ENCODE peak calls at places on chromosomes 2 and 18, in ten cellular contexts. Y, A, G, H, V, Z, E, I, J and D are unnamed samples.
A peak's percentile ranks its signal among the peaks of the same experiment; 100 is the strongest.

GRCh38 chr18:51153659-51154371 is 43.7 kb downstream of the MEX3C start:
- DNase-seq in Y (peak; percentile 75), A (no peak), G (peak; percentile 62), H (no peak), V (no peak), Z (peak; percentile 79), E (no peak), I (peak; percentile 35), J (no peak), D (no peak)

GRCh38 chr18:26655010-26655613 is 106.8 kb upstream of the KCTD1 start:
- DNase-seq in Y (no peak), A (no peak), G (no peak), H (no peak), V (no peak), Z (no peak), E (no peak), I (no peak), J (no peak), D (no peak)

GRCh38 chr2:147715807-147716206 is 129.0 kb upstream of the ACVR2A start:
- DNase-seq in Y (no peak), A (no peak), G (peak; percentile 19), H (no peak), V (no peak), Z (no peak), E (no peak), I (no peak), J (no peak), D (no peak)

GRCh38 chr2:167451496-167452289 is 563.4 kb downstream of the XIRP2 start:
- DNase-seq in Y (no peak), A (no peak), G (no peak), H (no peak), V (no peak), Z (no peak), E (no peak), I (no peak), J (no peak), D (no peak)

GRCh38 chr2:10982931-10983701 is 71.4 kb downstream of the KCNF1 start:
- DNase-seq in Y (peak; percentile 70), A (peak; percentile 80), G (no peak), H (no peak), V (peak; percentile 41), Z (peak; percentile 25), E (no peak), I (no peak), J (no peak), D (no peak)

GRCh38 chr2:35973132-35973736 is 382.3 kb upstream of the CRIM1 start:
- DNase-seq in Y (no peak), A (no peak), G (no peak), H (no peak), V (no peak), Z (no peak), E (no peak), I (peak; percentile 14), J (peak; percentile 46), D (no peak)

GRCh38 chr2:241867776-241868420 is 1.6 kb upstream of the RTP5 start:
- DNase-seq in Y (peak; percentile 49), A (no peak), G (no peak), H (no peak), V (no peak), Z (no peak), E (no peak), I (peak; percentile 42), J (no peak), D (peak; percentile 44)

GRCh38 chr2:26630669-26631360 is 10.4 kb downstream of the CIB4 start:
- DNase-seq in Y (no peak), A (no peak), G (no peak), H (no peak), V (no peak), Z (no peak), E (no peak), I (no peak), J (peak; percentile 86), D (no peak)

GRCh38 chr2:20012282-20013060 is at the start of gene MATN3:
- DNase-seq in Y (peak; percentile 91), A (peak; percentile 70), G (no peak), H (no peak), V (peak; percentile 64), Z (peak; percentile 46), E (peak; percentile 41), I (peak; percentile 84), J (peak; percentile 68), D (peak; percentile 63)

GRCh38 chr2:159801925-159802324 is 3.9 kb upstream of the CD302 start:
- DNase-seq in Y (no peak), A (no peak), G (no peak), H (no peak), V (no peak), Z (no peak), E (no peak), I (no peak), J (no peak), D (no peak)

GRCh38 chr2:144834363-144834762 is 314.4 kb upstream of the ZEB2 start:
- DNase-seq in Y (no peak), A (no peak), G (no peak), H (no peak), V (no peak), Z (no peak), E (peak; percentile 21), I (no peak), J (no peak), D (no peak)

GRCh38 chr2:231563378-231563961 is 29.2 kb upstream of the TEX44 start:
- DNase-seq in Y (no peak), A (peak; percentile 77), G (no peak), H (peak; percentile 73), V (no peak), Z (peak; percentile 38), E (peak; percentile 78), I (peak; percentile 88), J (peak; percentile 34), D (peak; percentile 33)

GRCh38 chr2:23235292-23235691 is 149.7 kb upstream of the KLHL29 start:
- DNase-seq in Y (no peak), A (no peak), G (no peak), H (no peak), V (no peak), Z (no peak), E (no peak), I (no peak), J (no peak), D (no peak)

GRCh38 chr2:181628590-181629585 is 28.0 kb downstream of the CERKL start:
- DNase-seq in Y (no peak), A (no peak), G (no peak), H (no peak), V (no peak), Z (no peak), E (no peak), I (peak; percentile 13), J (no peak), D (no peak)

DNA sequence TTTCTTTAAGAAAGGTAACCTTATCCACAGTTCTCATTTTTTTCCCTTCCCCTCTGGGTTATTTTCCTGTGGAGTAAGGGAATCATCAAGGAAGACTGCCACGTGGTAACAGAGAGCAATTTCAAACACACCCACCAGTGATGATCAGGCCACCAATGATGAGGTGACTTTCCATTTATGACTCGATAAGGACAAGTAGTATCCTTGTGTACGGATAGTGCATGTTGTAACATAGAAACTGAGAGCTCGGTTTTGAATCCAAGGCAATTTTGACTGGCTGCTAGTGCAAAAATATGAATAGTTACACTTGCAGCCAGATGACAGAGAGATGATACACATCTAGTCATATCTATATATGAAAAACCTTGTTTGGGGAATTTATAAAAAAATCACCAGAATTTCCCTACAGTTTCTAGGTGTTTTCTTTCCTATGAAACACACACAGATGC is 143.6 kb upstream of the TCF4 start:
- DNase-seq in Y (no peak), A (no peak), G (no peak), H (no peak), V (no peak), Z (no peak), E (peak; percentile 63), I (no peak), J (no peak), D (no peak)
- H3K4me1 ChIP-seq in Y (no peaks in the 10 kb centered on the region), A (no peaks in the 10 kb centered on the region), G (no peaks in the 10 kb centered on the region), H (no peaks in the 10 kb centered on the region), V (no peaks in the 10 kb centered on the region), Z (no peaks in the 10 kb centered on the region), E (no peaks in the 10 kb centered on the region), I (no peaks in the 10 kb centered on the region), J (no peaks in the 10 kb centered on the region), D (no peaks in the 10 kb centered on the region)

DNA sequence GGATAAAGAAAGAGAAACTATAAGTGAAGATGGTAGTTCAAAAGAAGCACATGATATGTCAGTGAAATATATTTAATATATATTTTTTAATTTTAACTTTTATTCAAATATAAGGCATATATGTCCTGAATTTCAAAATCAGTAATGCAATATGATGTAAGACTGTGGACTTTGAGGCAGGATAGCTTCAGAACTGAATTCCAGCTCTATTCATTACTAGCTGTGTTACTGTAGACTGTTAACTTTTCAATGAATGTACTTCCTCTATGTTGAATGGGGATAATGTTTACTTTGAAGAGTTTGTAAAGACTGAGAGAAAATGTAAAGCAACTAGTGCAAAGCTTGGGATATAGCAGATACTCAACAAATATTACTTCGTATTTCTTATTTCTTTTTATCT is 112.6 kb downstream of the PMS1 start:
- DNase-seq in Y (no peak), A (no peak), G (no peak), H (no peak), V (no peak), Z (no peak), E (no peak), I (no peak), J (peak; percentile 52), D (no peak)
- TF ChIP-seq POLR2AphosphoS5 in Y (no peak), A (no peak), G (no peak), H (no peak), V (no peak), Z (no peak), E (no peak), I (no peak), J (no peak), D (no peak)

DNA sequence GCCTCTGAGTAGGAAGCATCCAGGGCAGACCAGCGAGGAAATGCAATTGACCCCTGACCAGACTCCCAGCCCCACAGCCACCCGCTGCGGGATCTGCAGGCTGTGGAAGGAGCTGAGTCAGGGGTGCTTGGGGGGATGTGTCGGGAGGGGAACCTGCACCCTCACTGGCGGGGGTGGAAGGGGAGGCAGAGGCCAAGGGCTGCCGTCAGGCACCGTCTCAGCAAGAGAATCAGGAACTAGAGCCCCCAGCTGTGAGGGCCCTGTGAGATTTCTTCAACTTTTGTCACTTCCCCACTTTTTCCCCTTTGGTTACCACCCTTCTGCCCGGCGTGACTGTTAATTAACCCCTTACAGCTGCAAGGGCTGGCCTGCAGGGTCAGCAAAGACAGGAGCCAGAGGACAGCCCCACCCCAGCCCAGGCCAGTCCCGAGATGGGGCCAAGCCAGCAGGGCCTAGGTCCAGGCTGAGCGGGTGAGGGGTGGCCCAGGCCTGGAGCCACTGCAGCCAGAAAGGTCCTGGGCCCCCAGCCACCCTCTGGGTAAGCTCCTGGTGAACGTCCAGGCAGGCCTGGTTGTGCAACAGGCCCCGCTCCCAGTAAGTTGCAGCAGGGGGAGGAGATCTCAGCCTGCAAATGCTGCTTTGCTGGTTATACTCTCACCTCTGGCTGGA is 147.0 kb upstream of the ID2 start:
- DNase-seq in Y (peak; percentile 86), A (peak; percentile 86), G (no peak), H (no peak), V (peak; percentile 80), Z (peak; percentile 52), E (peak; percentile 49), I (peak; percentile 74), J (peak; percentile 48), D (peak; percentile 55)
- TF ChIP-seq EP300 in Y (no peak), A (no peak), G (no peak), H (no peak), V (no peak), Z (no peak), E (no peak), I (peak; percentile 65), J (no peak), D (no peak)

GRCh38 chr2:42031783-42032620 is 15.8 kb upstream of the PKDCC start:
- DNase-seq in Y (no peak), A (no peak), G (no peak), H (no peak), V (no peak), Z (no peak), E (no peak), I (no peak), J (no peak), D (no peak)
- H3K4me1 ChIP-seq in Y (peaks cover 3% of the 10 kb centered on the region), A (no peaks in the 10 kb centered on the region), G (peaks cover 40% of the 10 kb centered on the region), H (peaks cover 17% of the 10 kb centered on the region), V (no peaks in the 10 kb centered on the region), Z (no peaks in the 10 kb centered on the region), E (no peaks in the 10 kb centered on the region), I (peaks cover 15% of the 10 kb centered on the region), J (no peaks in the 10 kb centered on the region), D (no peaks in the 10 kb centered on the region)